ENCODE peak calls at places on chromosome 11, in eight cellular contexts. U is GM12891, R is ovary, W is NB4, K is transverse colon, Z is body of pancreas, P is IMR-90, H is upper lobe of left lung. Q is an unnamed sample.

GRCh38 chr11:127003260-127003981 is 2.9 kb upstream of the KIRREL3 start:
- DNase-seq in U (peak), R (no peak), W (peak), K (no peak), Z (peak), P (peak), H (peak), Q (no peak)

GRCh38 chr11:44361883-44362282 is 51.9 kb upstream of the ALX4 start:
- DNase-seq in U (no peak), R (no peak), W (no peak), K (no peak), Z (no peak), P (no peak), H (peak), Q (no peak)

GRCh38 chr11:9851366-9851765 is 187.5 kb downstream of the SWAP70 start:
- DNase-seq in U (no peak), R (no peak), W (no peak), K (no peak), Z (no peak), P (peak), H (no peak), Q (no peak)

GRCh38 chr11:62705401-62705800 is 1.8 kb downstream of the BSCL2 start:
- DNase-seq in U (no peak), R (peak), W (peak), K (no peak), Z (peak), P (no peak), H (no peak), Q (peak)

GRCh38 chr11:33982661-33983060 is 68.9 kb upstream of the CAPRIN1 start:
- DNase-seq in U (no peak), R (no peak), W (no peak), K (no peak), Z (no peak), P (no peak), H (no peak), Q (no peak)

GRCh38 chr11:24226606-24227005 is 270.2 kb upstream of the LUZP2 start:
- DNase-seq in U (no peak), R (no peak), W (no peak), K (no peak), Z (no peak), P (no peak), H (no peak), Q (no peak)

GRCh38 chr11:117226388-117227385 is 5.2 kb downstream of the PCSK7 start:
- DNase-seq in U (peak), R (no peak), W (peak), K (peak), Z (peak), P (peak), H (no peak), Q (peak)

GRCh38 chr11:1088927-1089737 is 14.5 kb downstream of the MUC2 start:
- DNase-seq in U (no peak), R (no peak), W (no peak), K (no peak), Z (no peak), P (no peak), H (peak), Q (no peak)

GRCh38 chr11:1705121-1706052 is 8.4 kb downstream of the KRTAP5-6 start:
- DNase-seq in U (no peak), R (no peak), W (no peak), K (no peak), Z (no peak), P (no peak), H (no peak), Q (no peak)

GRCh38 chr11:45798793-45799441 is 6.0 kb upstream of the SLC35C1 start:
- DNase-seq in U (no peak), R (no peak), W (no peak), K (no peak), Z (peak), P (peak), H (no peak), Q (peak)

GRCh38 chr11:96215094-96215782 is 127.8 kb downstream of the MAML2 start:
- DNase-seq in U (no peak), R (no peak), W (peak), K (peak), Z (no peak), P (peak), H (peak), Q (no peak)

GRCh38 chr11:118980191-118980881 is 8.8 kb downstream of the FOXR1 start:
- DNase-seq in U (no peak), R (no peak), W (no peak), K (no peak), Z (no peak), P (no peak), H (peak), Q (peak)

GRCh38 chr11:68574308-68574707 is 110.0 kb upstream of the GAL start:
- DNase-seq in U (no peak), R (no peak), W (no peak), K (no peak), Z (no peak), P (peak), H (no peak), Q (no peak)

GRCh38 chr11:15654397-15654915 is 539.7 kb downstream of the INSC start:
- DNase-seq in U (no peak), R (no peak), W (no peak), K (no peak), Z (peak), P (no peak), H (no peak), Q (no peak)

GRCh38 chr11:31884080-31884479 is 73.0 kb upstream of the PAX6 start:
- DNase-seq in U (no peak), R (no peak), W (no peak), K (no peak), Z (no peak), P (no peak), H (no peak), Q (no peak)

GRCh38 chr11:116793476-116794096 is 1.9 kb upstream of the APOA5 start:
- DNase-seq in U (no peak), R (no peak), W (peak), K (no peak), Z (no peak), P (peak), H (no peak), Q (no peak)

GRCh38 chr11:45238724-45239123 is 47.4 kb downstream of the SYT13 start:
- DNase-seq in U (no peak), R (no peak), W (no peak), K (no peak), Z (no peak), P (peak), H (no peak), Q (no peak)

GRCh38 chr11:104161751-104162450 is 2.0 kb downstream of the PDGFD start:
- DNase-seq in U (no peak), R (no peak), W (no peak), K (no peak), Z (no peak), P (peak), H (no peak), Q (no peak)

GRCh38 chr11:122229078-122229477 is 113.1 kb upstream of the BLID start:
- DNase-seq in U (no peak), R (no peak), W (no peak), K (no peak), Z (no peak), P (peak), H (no peak), Q (no peak)

GRCh38 chr11:283405-284080 is 5.3 kb downstream of the NLRP6 start:
- DNase-seq in U (no peak), R (no peak), W (no peak), K (no peak), Z (no peak), P (no peak), H (peak), Q (no peak)

GRCh38 chr11:37107415-37107814 is 509.4 kb upstream of the RAG2 start:
- DNase-seq in U (no peak), R (no peak), W (no peak), K (no peak), Z (no peak), P (no peak), H (no peak), Q (no peak)

GRCh38 chr11:2770556-2771301 is 70.9 kb upstream of the KCNQ1OT1 start:
- DNase-seq in U (no peak), R (peak), W (no peak), K (no peak), Z (peak), P (no peak), H (peak), Q (peak)

GRCh38 chr11:128823751-128824150 is 43.3 kb downstream of the KCNJ1 start:
- DNase-seq in U (no peak), R (no peak), W (no peak), K (no peak), Z (no peak), P (no peak), H (peak), Q (no peak)

GRCh38 chr11:2377511-2378443 is 667 bp downstream of the CD81 start:
- DNase-seq in U (peak), R (peak), W (peak), K (peak), Z (peak), P (peak), H (peak), Q (peak)

GRCh38 chr11:37371346-37371970 is 773.4 kb upstream of the RAG2 start:
- DNase-seq in U (no peak), R (no peak), W (no peak), K (no peak), Z (no peak), P (no peak), H (no peak), Q (no peak)

GRCh38 chr11:114377612-114378267 is 22.6 kb downstream of the C11orf71 start:
- DNase-seq in U (no peak), R (no peak), W (no peak), K (no peak), Z (no peak), P (peak), H (no peak), Q (no peak)

GRCh38 chr11:61068581-61068980 is 33.7 kb upstream of the CD5 start:
- DNase-seq in U (no peak), R (no peak), W (no peak), K (no peak), Z (no peak), P (no peak), H (no peak), Q (no peak)

GRCh38 chr11:29224739-29225384 is 792.0 kb downstream of the KCNA4 start:
- DNase-seq in U (no peak), R (no peak), W (no peak), K (no peak), Z (no peak), P (no peak), H (no peak), Q (no peak)

GRCh38 chr11:16789061-16789415 is 50.6 kb downstream of the C11orf58 start:
- DNase-seq in U (no peak), R (no peak), W (no peak), K (no peak), Z (no peak), P (no peak), H (peak), Q (no peak)

GRCh38 chr11:126456089-126456488 is 100.6 kb downstream of the ST3GAL4 start:
- DNase-seq in U (no peak), R (no peak), W (no peak), K (no peak), Z (no peak), P (no peak), H (peak), Q (no peak)

GRCh38 chr11:6637871-6638270 is 17.7 kb downstream of the DCHS1 start:
- DNase-seq in U (no peak), R (peak), W (no peak), K (no peak), Z (peak), P (peak), H (no peak), Q (no peak)

GRCh38 chr11:20536784-20537183 is 62.6 kb upstream of the SLC6A5 start:
- DNase-seq in U (no peak), R (no peak), W (no peak), K (no peak), Z (no peak), P (no peak), H (no peak), Q (no peak)

GRCh38 chr11:79439430-79439892 is 1.4 kb downstream of the TENM4 start:
- DNase-seq in U (no peak), R (peak), W (no peak), K (no peak), Z (no peak), P (peak), H (peak), Q (peak)

GRCh38 chr11:118629761-118630661 is 22.6 kb downstream of the PHLDB1 start:
- DNase-seq in U (no peak), R (no peak), W (no peak), K (peak), Z (peak), P (no peak), H (no peak), Q (no peak)

GRCh38 chr11:79007811-79008294 is 433.0 kb downstream of the TENM4 start:
- DNase-seq in U (no peak), R (no peak), W (no peak), K (no peak), Z (no peak), P (no peak), H (no peak), Q (no peak)

DNA sequence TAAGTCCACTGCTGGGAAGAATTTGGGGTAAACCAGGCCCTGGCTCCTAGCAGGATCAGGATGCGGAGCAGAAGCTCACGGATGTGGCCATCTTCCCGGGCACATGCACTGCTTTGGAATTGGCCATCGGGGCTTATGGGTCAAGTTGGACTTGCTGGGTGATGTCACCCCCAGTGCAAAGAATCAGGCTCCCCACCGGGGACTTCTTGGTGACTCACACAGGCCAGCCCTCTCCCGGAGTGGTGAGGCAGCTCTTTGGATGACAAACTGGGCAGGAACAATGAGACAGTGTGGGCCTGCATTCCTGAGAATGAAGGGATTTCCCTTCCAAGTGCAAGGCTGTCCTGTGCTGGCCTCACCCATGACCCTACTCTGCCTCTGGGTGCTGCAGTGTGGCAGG is 128.8 kb upstream of the ANO1 start:
- DNase-seq in U (no peak), R (no peak), W (no peak), K (no peak), Z (peak), P (peak), H (no peak), Q (peak)
- TF ChIP-seq POLR2A in U (no peak), R (no peak), W (no peak), K (no peak), Z (no peak), P (no peak), H (no peak), Q (no peak)

GRCh38 chr11:71933141-71933933 is 4.5 kb downstream of the RNF121 start:
- DNase-seq in U (no peak), R (no peak), W (no peak), K (no peak), Z (no peak), P (no peak), H (no peak), Q (no peak)
- TF ChIP-seq POLR2A in U (no peak), R (no peak), W (no peak), K (no peak), Z (no peak), P (no peak), H (no peak), Q (no peak)

GRCh38 chr11:47269002-47269828 is 718 bp upstream of the MADD start:
- DNase-seq in U (peak), R (peak), W (peak), K (peak), Z (peak), P (peak), H (peak), Q (peak)
- TF ChIP-seq POLR2A in U (peak), R (peak), W (peak), K (peak), Z (no peak), P (no peak), H (peak), Q (peak)

GRCh38 chr11:113314389-113315301 is at the start of gene TTC12:
- DNase-seq in U (peak), R (peak), W (peak), K (peak), Z (peak), P (peak), H (peak), Q (peak)
- TF ChIP-seq POLR2A in U (peak), R (peak), W (no peak), K (peak), Z (peak), P (peak), H (peak), Q (peak)

Q was measured in erythroblast.